ENCODE peak calls at places on chromosomes 6 and 20, in nine cellular contexts. A is small intestine; I is endothelial cell of umbilical vein; D is HepG2; S is lung; E is CD8-positive, alpha-beta memory T cell; X is CD4-positive, alpha-beta memory T cell; K is left ventricle myocardium inferior; O is cardiac muscle cell. V is an unnamed sample.

GRCh38 chr6:138105880-138106664 is 1.1 kb downstream of the PERP start:
- DNase-seq in K (no peak), S (no peak), X (no peak), I (peak; percentile 58), E (no peak), O (no peak), A (peak; percentile 54), D (peak; percentile 63), V (peak; percentile 75)

GRCh38 chr6:39088331-39088730 is 26.7 kb downstream of the SAYSD1 start:
- DNase-seq in S (peak; percentile 51), A (peak; percentile 12), O (peak; percentile 77), K (peak; percentile 36), I (peak; percentile 37), E (no peak), X (no peak), D (peak; percentile 39), V (peak; percentile 81)

GRCh38 chr6:124964764-124965105 is 2.5 kb downstream of the RNF217 start:
- DNase-seq in K (no peak), S (no peak), X (no peak), I (no peak), O (no peak), D (no peak), E (no peak), A (no peak), V (no peak)

GRCh38 chr6:110095101-110095500 is 84.4 kb downstream of the WASF1 start:
- DNase-seq in K (no peak), D (no peak), O (peak; percentile 37), E (no peak), X (no peak), A (no peak), S (no peak), I (peak; percentile 93), V (no peak)

GRCh38 chr20:17904027-17904426 is 64.6 kb downstream of the SNX5 start:
- DNase-seq in D (no peak), E (peak; percentile 26), S (no peak), A (no peak), I (no peak), X (no peak), O (no peak), K (no peak), V (no peak)

GRCh38 chr6:118963003-118963402 is 28.0 kb upstream of the MCM9 start:
- DNase-seq in K (no peak), O (peak; percentile 25), A (no peak), E (no peak), I (peak; percentile 5), D (no peak), S (no peak), X (peak; percentile 16), V (no peak)

GRCh38 chr6:142387997-142388815 is 86.4 kb downstream of the ADGRG6 start:
- DNase-seq in I (peak; percentile 81), D (peak; percentile 73), O (peak; percentile 78), A (peak; percentile 55), E (no peak), X (peak; percentile 8), K (no peak), S (no peak), V (peak; percentile 17)

GRCh38 chr6:137869781-137870180 is 2.7 kb downstream of the TNFAIP3 start:
- DNase-seq in D (no peak), X (peak; percentile 49), A (no peak), I (no peak), S (no peak), O (no peak), E (peak; percentile 40), K (no peak), V (no peak)

GRCh38 chr6:119524410-119524809 is 174.8 kb upstream of the MAN1A1 start:
- DNase-seq in D (no peak), X (no peak), S (no peak), K (no peak), O (no peak), I (no peak), A (no peak), E (no peak), V (no peak)

GRCh38 chr6:132712366-132712765 is 1.5 kb downstream of the VNN1 start:
- DNase-seq in A (peak; percentile 87), X (no peak), O (peak; percentile 47), E (no peak), K (no peak), D (no peak), I (peak; percentile 39), S (no peak), V (no peak)

GRCh38 chr20:44690781-44691423 is 24.3 kb upstream of the CCN5 start:
- DNase-seq in A (no peak), D (no peak), E (no peak), X (no peak), O (peak; percentile 71), S (no peak), K (no peak), I (no peak), V (no peak)

GRCh38 chr6:5986847-5987246 is 19.9 kb downstream of the NRN1 start:
- DNase-seq in E (no peak), K (no peak), D (no peak), A (no peak), I (no peak), O (no peak), S (no peak), X (no peak), V (no peak)

GRCh38 chr6:147970970-147971369 is 371.7 kb upstream of the SASH1 start:
- DNase-seq in X (no peak), E (no peak), K (no peak), I (peak; percentile 14), D (peak; percentile 12), S (no peak), O (peak; percentile 33), A (peak; percentile 16), V (no peak)
- H3K4me3 ChIP-seq in X (no peak overlapping the region), E (no peak overlapping the region), K (no peak overlapping the region), I (no peak overlapping the region), D (no peak overlapping the region), S (no peak overlapping the region), O (no peak overlapping the region), A (no peak overlapping the region), V (no peak overlapping the region)

GRCh38 chr6:35058041-35058675 is 83.0 kb downstream of the TCP11 start:
- DNase-seq in E (no peak), K (no peak), O (no peak), I (no peak), X (no peak), A (no peak), D (no peak), S (no peak), V (peak; percentile 52)
- H3K36me3 ChIP-seq in E (peaks cover 6% of the 10 kb centered on the region), K (peaks cover 79% of the 10 kb centered on the region), O (peaks cover 7% of the 10 kb centered on the region), I (no peaks in the 10 kb centered on the region), X (peaks cover 4% of the 10 kb centered on the region), A (peaks cover 16% of the 10 kb centered on the region), D (peaks cover 33% of the 10 kb centered on the region), S (peaks cover 54% of the 10 kb centered on the region), V (peaks cover 15% of the 10 kb centered on the region)

GRCh38 chr20:21507275-21508229 is 6.3 kb downstream of the NKX2-2 start:
- DNase-seq in I (no peak), O (no peak), D (no peak), K (no peak), X (no peak), S (no peak), E (no peak), A (no peak), V (peak; percentile 67)
- H3K27me3 ChIP-seq in I (peaks cover 57% of the 10 kb centered on the region), O (peaks cover 100% of the 10 kb centered on the region), D (peaks cover 85% of the 10 kb centered on the region), K (peaks cover 100% of the 10 kb centered on the region), X (peaks cover 55% of the 10 kb centered on the region), S (peaks cover 26% of the 10 kb centered on the region), E (peaks cover 39% of the 10 kb centered on the region), A (peaks cover 53% of the 10 kb centered on the region), V (peaks cover 81% of the 10 kb centered on the region)

DNA sequence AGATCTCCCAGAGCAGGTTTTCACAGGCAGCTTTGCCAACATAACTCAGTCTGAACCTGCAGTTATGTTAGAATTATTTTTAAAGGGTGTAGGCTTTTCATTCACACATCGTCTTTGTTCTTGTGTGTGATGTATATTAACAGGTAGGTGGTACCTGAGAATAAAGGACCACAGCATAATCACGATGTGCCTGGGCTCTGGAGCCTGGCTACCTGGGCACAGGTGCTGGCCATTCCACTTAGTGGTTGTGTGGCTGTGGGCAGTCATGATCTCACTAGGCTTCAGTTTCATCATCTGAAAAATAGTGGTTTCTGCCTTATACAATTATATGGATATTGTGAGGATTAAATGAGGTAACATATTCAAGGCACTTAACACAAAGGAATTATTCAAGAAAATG is 6.4 kb downstream of the CD109 start:
- DNase-seq in D (no peak), S (no peak), A (no peak), O (no peak), I (no peak), K (no peak), E (no peak), X (no peak), V (no peak)
- H3K4me3 ChIP-seq in D (no peak overlapping the region), S (no peak overlapping the region), A (no peak overlapping the region), O (no peak overlapping the region), I (no peak overlapping the region), K (no peak overlapping the region), E (no peak overlapping the region), X (no peak overlapping the region), V (no peak overlapping the region)

GRCh38 chr6:158807515-158808441 is 11.4 kb downstream of the EZR start:
- DNase-seq in I (no peak), S (no peak), D (no peak), X (no peak), K (no peak), O (no peak), E (no peak), A (no peak), V (no peak)
- H3K36me3 ChIP-seq in I (peaks cover 2% of the 10 kb centered on the region), S (peaks cover 9% of the 10 kb centered on the region), D (no peaks in the 10 kb centered on the region), X (peaks cover 16% of the 10 kb centered on the region), K (peaks cover 8% of the 10 kb centered on the region), O (no peaks in the 10 kb centered on the region), E (peaks cover 12% of the 10 kb centered on the region), A (peaks cover 11% of the 10 kb centered on the region), V (peaks cover 7% of the 10 kb centered on the region)

GRCh38 chr6:26330835-26331808 is 33.9 kb upstream of the BTN3A2 start:
- DNase-seq in K (no peak), I (peak; percentile 51), D (peak; percentile 73), E (peak; percentile 31), O (peak; percentile 27), A (no peak), S (no peak), X (peak; percentile 48), V (peak; percentile 22)

GRCh38 chr6:26332843-26333242 is 32.2 kb upstream of the BTN3A2 start:
- DNase-seq in K (no peak), X (no peak), S (no peak), E (no peak), D (no peak), O (no peak), I (no peak), A (no peak), V (no peak)

GRCh38 chr6:26333458-26334297 is 31.3 kb upstream of the BTN3A2 start:
- DNase-seq in A (no peak), O (no peak), S (no peak), I (no peak), K (no peak), D (no peak), E (no peak), X (no peak), V (no peak)

GRCh38 chr6:26331809-26332226 is 33.2 kb upstream of the BTN3A2 start:
- DNase-seq in I (no peak), S (no peak), A (no peak), E (peak; percentile 32), O (no peak), K (no peak), X (no peak), D (no peak), V (no peak)

DNA sequence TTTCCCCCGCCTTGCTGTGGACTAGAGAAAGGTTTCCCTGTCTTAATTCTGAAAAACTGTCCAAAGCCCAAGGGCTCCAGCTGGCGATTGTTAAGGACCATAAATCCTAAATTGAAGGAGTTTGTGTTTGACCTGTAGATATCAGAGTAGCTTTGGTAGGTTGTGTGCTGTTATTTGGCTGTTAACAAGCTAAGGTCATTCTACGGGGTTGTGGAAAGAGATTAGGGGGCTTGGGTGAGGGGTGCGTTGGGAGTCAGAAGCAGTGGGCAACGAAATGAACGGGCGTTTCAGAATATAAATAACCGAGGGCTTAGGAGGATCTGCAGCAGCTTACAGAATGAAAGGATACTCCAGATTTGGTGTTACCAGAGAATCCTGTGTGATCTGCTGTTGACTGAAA is 32.6 kb upstream of the BTN3A2 start:
- DNase-seq in E (no peak), D (no peak), K (no peak), I (no peak), A (no peak), X (no peak), O (no peak), S (no peak), V (no peak)
- H3K27me3 ChIP-seq in E (peaks cover 17% of the 10 kb centered on the region), D (no peaks in the 10 kb centered on the region), K (peaks cover 80% of the 10 kb centered on the region), I (no peaks in the 10 kb centered on the region), A (peaks cover 10% of the 10 kb centered on the region), X (peaks cover 7% of the 10 kb centered on the region), O (peaks cover 55% of the 10 kb centered on the region), S (no peaks in the 10 kb centered on the region), V (peaks cover 13% of the 10 kb centered on the region)

V was measured in H7.